ENCODE peak calls at places on chromosomes 4 and X, in five cellular contexts. C is vagina, F is K562, W is uterus, O is Peyer's patch. N is an unnamed sample.

GRCh38 chr4:52234539-52235174 is 183.6 kb downstream of the SPATA18 start:
- DNase-seq in C (no peak), F (no peak), W (peak), O (no peak), N (no peak)

GRCh38 chr4:154720618-154721267 is 23.1 kb upstream of the LRAT start:
- DNase-seq in C (no peak), F (no peak), W (no peak), O (no peak), N (no peak)

GRCh38 chrX:13762015-13762414 is 27.5 kb downstream of the OFD1 start:
- DNase-seq in C (no peak), F (no peak), W (no peak), O (no peak), N (no peak)

GRCh38 chr4:136754810-136755530 is 777.3 kb downstream of the PCDH18 start:
- DNase-seq in C (no peak), F (no peak), W (no peak), O (no peak), N (no peak)

GRCh38 chrX:109830704-109831206 is 97.7 kb upstream of the ACSL4 start:
- DNase-seq in C (no peak), F (no peak), W (no peak), O (no peak), N (no peak)

GRCh38 chr4:80014531-80014930 is 58.5 kb downstream of the ANTXR2 start:
- DNase-seq in C (no peak), F (no peak), W (no peak), O (no peak), N (no peak)

GRCh38 chr4:53510981-53511380 is 80.3 kb downstream of the LNX1 start:
- DNase-seq in C (no peak), F (no peak), W (no peak), O (no peak), N (no peak)

GRCh38 chr4:34733185-34733916 is 1511.0 kb downstream of the ARAP2 start:
- DNase-seq in C (no peak), F (no peak), W (no peak), O (no peak), N (no peak)

GRCh38 chr4:148203056-148203898 is 238.9 kb downstream of the NR3C2 start:
- DNase-seq in C (no peak), F (no peak), W (no peak), O (no peak), N (no peak)

GRCh38 chrX:104482757-104483156 is 83.2 kb upstream of the IL1RAPL2 start:
- DNase-seq in C (no peak), F (peak), W (no peak), O (no peak), N (no peak)

GRCh38 chrX:77342028-77342427 is 105.2 kb upstream of the FGF16 start:
- DNase-seq in C (no peak), F (no peak), W (no peak), O (no peak), N (no peak)

GRCh38 chrX:133056341-133056740 is 40.6 kb downstream of the USP26 start:
- DNase-seq in C (no peak), F (no peak), W (no peak), O (no peak), N (no peak)

GRCh38 chr4:139208404-139208945 is 31.5 kb upstream of the ELF2 start:
- DNase-seq in C (no peak), F (no peak), W (peak), O (no peak), N (peak)

GRCh38 chr4:57442241-57442640 is 332.1 kb upstream of the IGFBP7 start:
- DNase-seq in C (no peak), F (no peak), W (no peak), O (no peak), N (no peak)

GRCh38 chrX:54920610-54921426 is at the start of gene TRO:
- DNase-seq in C (peak), F (no peak), W (no peak), O (no peak), N (no peak)

GRCh38 chr4:1160351-1160750 is 12.0 kb downstream of the SPON2 start:
- DNase-seq in C (no peak), F (no peak), W (no peak), O (no peak), N (no peak)

GRCh38 chrX:30613736-30614135 is 36.2 kb upstream of the TASL start:
- DNase-seq in C (no peak), F (no peak), W (no peak), O (no peak), N (no peak)

GRCh38 chr4:181684310-181684709 is 558.9 kb upstream of the TENM3 start:
- DNase-seq in C (no peak), F (no peak), W (no peak), O (no peak), N (no peak)

GRCh38 chrX:115630204-115630603 is 69.2 kb downstream of the PLS3 start:
- DNase-seq in C (no peak), F (no peak), W (no peak), O (no peak), N (no peak)

GRCh38 chrX:153971632-153972367 is at the start of gene HCFC1:
- DNase-seq in C (no peak), F (peak), W (peak), O (peak), N (peak)
- TF ChIP-seq POLR2A in C (no peak), F (peak), W (peak), O (no peak), N (peak)

GRCh38 chr4:140756292-140757219 is at the start of gene TBC1D9:
- DNase-seq in C (no peak), F (no peak), W (peak), O (peak), N (peak)
- TF ChIP-seq POLR2A in C (no peak), F (no peak), W (peak), O (peak), N (no peak)

DNA sequence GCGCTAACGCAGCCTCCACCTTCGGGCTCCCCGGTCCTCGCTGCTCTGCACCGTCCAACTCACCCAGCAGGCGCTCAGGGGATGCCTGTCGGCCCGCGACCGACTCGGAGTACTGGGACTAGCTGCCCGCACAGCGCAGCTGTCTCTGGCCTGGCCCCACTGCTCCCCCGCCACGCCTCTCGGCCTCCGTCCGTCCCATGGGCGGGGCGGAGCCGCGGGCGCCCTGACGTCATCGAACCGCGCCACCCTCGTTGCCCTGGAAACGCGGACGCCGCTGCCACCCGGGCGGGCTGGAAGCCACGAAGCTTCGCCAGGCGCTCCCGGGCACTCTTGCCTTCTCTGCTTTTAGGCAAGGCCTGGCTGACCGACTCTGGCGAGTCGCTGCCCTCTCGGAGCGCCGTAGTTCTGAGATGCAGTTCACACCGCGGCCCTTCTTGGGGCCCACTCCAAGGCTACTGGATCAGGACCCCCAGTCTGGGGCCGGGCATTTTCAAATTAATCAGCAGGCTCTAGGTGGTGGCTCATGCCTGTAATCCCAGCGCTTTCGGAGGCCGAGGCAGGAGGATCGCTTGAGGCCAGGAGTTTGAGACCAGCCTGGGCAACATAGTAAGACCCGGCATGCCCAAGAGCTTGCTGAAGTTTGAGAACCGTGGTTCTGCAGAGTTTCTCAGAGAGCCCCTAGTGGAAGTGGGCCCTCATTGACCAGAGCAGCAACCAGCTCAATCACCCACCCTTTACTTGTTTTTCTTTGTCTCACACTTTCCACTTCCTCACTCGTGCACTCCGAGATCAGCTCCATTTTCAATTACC is 12.0 kb downstream of the ACOX3 start:
- DNase-seq in C (no peak), F (peak), W (peak), O (peak), N (peak)
- TF ChIP-seq POLR2A in C (no peak), F (peak), W (no peak), O (peak), N (peak)

DNA sequence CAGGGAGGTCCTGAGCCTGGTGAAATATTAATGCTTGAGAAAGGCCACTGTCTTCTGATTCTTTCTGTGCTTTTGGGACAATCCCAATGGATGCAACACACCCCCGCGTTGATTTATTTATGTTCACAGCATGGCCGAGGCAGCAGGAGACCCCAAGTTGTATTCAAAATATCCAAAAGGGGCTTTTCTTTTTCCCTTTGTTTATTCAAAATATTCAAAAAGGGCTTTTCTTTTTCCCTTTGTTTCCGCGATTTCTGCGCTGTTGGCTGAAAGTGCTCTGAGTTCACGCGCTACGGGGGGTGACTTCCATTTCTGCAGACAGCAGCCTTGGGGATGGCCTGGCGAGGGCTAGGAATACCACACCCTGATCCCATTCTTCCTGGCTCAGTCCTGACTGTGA is 59.5 kb upstream of the PPP2R3B start:
- DNase-seq in C (no peak), F (no peak), W (no peak), O (no peak), N (peak)
- TF ChIP-seq POLR2A in C (no peak), F (no peak), W (no peak), O (no peak), N (no peak)

GRCh38 chrX:123961268-123962005 is at the start of gene STAG2:
- DNase-seq in C (no peak), F (peak), W (peak), O (peak), N (peak)

GRCh38 chrX:123962006-123962485 is 540 bp downstream of the STAG2 start:
- DNase-seq in C (no peak), F (no peak), W (no peak), O (no peak), N (no peak)

GRCh38 chrX:123960956-123961267 is 594 bp upstream of the STAG2 start:
- DNase-seq in C (no peak), F (no peak), W (no peak), O (peak), N (no peak)

GRCh38 chrX:123964155-123964554 is 2.6 kb downstream of the STAG2 start:
- DNase-seq in C (no peak), F (no peak), W (no peak), O (no peak), N (no peak)

GRCh38 chrX:123962794-123963373 is 1.4 kb downstream of the STAG2 start:
- DNase-seq in C (no peak), F (peak), W (peak), O (peak), N (peak)
- TF ChIP-seq POLR2A in C (no peak), F (peak), W (peak), O (peak), N (peak)

DNA sequence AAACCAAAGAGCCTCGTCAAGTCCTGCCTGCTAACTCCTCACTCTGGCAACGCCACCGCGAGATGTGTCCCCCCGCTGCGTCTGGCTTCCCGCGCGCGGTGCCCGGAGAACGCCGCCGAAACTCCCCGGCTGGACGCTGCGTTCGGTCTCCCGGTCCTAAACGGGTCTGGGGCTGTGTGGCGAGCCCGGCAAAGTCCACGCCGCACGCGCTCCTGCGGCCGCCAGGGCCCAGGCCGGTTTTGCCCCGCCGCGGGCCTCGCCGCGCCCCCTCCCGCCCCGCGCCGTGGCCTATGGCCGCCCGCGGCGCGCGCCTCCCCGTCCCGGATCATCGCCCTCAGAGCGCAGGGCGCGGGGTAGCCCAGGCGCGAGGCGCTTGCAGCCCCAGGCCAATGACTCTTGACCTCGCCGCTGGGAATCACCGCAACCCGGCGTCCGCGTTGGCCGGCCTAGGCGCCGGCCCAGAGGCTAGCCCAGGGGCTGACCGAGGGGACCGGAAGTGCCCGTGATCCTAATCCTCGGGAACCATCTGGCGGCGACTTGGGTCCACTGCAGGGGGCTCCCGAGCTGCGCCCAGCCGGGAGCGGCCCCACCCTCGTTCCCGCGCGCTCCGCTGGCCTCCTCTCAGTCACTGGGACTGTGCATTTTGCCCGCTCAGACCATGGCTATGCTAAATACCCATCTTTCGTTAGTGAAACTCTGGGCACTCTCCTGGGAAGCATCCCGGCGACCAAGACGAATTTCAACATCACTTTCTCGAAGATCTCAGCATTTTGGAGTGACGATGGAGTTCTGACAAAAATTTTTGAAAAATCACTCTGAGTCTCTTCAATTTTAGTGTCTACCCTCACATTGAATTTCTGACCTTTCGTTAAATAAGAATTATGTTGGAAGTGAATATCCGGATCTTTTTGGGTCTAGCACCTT is at the start of gene AADAT:
- DNase-seq in C (no peak), F (peak), W (peak), O (peak), N (peak)
- TF ChIP-seq POLR2A in C (no peak), F (no peak), W (no peak), O (no peak), N (no peak)

GRCh38 chr4:8146158-8146557 is 12.5 kb downstream of the ABLIM2 start:
- DNase-seq in C (no peak), F (no peak), W (no peak), O (no peak), N (no peak)

GRCh38 chr4:8141935-8142334 is 16.7 kb downstream of the ABLIM2 start:
- DNase-seq in C (no peak), F (no peak), W (no peak), O (no peak), N (no peak)

GRCh38 chr4:8142556-8142955 is 16.1 kb downstream of the ABLIM2 start:
- DNase-seq in C (no peak), F (no peak), W (no peak), O (no peak), N (no peak)

GRCh38 chr4:8144359-8144758 is 14.3 kb downstream of the ABLIM2 start:
- DNase-seq in C (no peak), F (no peak), W (no peak), O (no peak), N (no peak)

DNA sequence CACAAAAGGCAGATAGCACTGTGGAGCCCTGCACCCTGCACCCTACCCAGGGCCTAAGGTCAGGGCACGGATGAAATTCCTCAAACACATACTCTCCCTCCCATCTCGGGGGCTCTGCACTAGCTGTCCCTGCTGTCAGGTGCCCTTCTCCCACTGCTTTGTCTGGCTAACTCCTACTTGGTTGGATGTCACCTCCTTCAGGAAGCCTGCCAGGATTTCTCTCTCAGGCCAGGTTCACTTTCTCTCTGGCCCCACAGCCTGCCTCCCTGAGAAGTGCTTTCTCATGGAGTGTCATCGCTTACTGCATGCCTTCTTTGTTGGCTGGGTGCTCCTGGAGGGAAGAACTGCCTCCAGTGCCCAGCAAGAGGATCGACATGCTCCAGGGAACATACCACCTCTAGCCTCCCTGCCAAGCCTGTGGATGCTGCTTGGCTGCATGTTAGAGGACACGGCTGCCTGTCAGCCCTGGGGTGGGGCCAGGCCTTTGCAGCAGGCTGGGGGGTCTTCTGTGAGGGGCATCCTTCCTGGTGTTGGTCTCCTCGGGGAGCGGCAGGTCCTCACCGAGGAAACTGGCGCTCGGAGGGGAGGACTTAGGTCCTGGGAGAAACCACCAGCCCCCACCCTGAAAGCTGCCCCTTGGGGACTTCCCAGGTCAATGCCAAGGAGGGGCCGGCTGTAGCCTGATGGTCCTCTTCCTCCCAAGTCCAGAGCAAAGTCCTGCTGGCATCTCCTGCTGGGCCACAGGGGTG is 15.0 kb downstream of the ABLIM2 start:
- DNase-seq in C (no peak), F (no peak), W (no peak), O (no peak), N (no peak)
- TF ChIP-seq POLR2A in C (no peak), F (no peak), W (no peak), O (no peak), N (no peak)

DNA sequence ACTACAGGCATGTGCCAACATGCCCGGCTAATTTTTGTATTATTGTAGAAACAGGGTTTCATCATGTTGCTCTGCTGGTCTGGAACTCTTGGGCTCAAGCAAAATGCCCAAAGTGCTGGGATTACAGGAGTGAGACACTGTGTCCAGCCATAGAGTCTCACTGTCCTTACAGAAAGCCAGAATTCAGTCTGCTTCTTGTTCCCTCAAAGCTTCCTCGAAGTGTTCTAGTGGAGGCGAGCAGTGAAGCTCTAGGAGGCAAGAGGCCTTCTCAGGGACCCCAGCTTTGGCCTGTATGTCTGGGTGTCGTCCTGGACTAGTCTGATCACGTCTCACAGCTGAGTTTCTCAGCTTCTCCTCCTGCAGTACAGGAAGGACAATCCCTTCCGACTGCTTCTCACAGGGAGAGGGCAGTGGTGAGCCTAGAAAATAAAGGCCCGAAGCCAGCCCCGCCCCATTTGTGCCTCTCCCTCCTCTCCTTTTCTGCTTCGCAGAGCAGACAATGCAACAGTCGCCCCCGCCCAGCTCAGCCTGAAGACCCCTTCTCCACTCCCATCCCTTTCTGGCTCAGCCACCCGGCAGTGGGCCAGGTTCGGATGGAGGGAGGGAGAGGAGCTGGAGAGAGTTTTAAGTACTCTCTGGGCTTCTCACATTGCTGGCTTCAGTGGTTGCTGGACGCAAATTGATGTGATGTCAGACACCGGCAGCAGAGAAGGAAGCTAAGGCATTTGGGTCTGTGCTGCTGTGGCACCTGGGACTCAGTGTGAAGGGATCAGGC is 11.1 kb upstream of the FAM3A start:
- DNase-seq in C (no peak), F (peak), W (peak), O (peak), N (peak)
- TF ChIP-seq POLR2A in C (no peak), F (peak), W (no peak), O (no peak), N (no peak)

GRCh38 chr4:58564695-58565094 is 1454.5 kb upstream of the IGFBP7 start:
- DNase-seq in C (no peak), F (no peak), W (no peak), O (no peak), N (no peak)

GRCh38 chr4:58566260-58566659 is 1456.1 kb upstream of the IGFBP7 start:
- DNase-seq in C (no peak), F (no peak), W (no peak), O (no peak), N (no peak)

GRCh38 chr4:58561170-58561569 is 1451.0 kb upstream of the IGFBP7 start:
- DNase-seq in C (no peak), F (no peak), W (no peak), O (no peak), N (no peak)

DNA sequence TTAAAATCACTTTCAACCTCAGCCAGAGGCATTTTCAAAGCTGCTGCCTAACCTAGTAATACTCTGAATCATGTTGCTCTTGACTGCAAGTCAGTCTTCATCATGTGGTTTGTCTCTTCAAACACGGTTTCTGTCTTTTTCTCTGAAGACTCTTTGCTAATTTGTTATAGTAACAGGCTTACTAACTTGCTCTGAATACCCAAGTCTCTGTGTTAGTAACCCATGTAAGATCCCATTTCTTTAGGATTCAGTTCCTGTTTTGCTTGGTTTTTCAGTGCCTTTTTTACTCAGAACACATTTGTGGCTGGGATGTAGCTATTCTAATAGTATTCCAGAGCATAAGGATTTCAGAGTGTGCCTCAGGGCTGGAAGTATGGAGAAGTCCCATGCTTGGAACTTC is 1450.6 kb upstream of the IGFBP7 start:
- DNase-seq in C (no peak), F (no peak), W (no peak), O (no peak), N (no peak)
- TF ChIP-seq POLR2A in C (no peak), F (no peak), W (no peak), O (no peak), N (no peak)

N was measured in sigmoid colon.